ENCODE peak calls at places on chromosomes 16 and 17, in ten cellular contexts. One of them, this sample, is unnamed. For H3K9me3, the result is how much of the 10 kb centered on the place peaks cover.

GRCh38 chr17:75876938-75877751 is 1.2 kb downstream of the TRIM47 start:
- DNase-seq in psoas muscle: peak
- DNase-seq in right lobe of liver: peak
- DNase-seq in neural progenitor cell: peak
- DNase-seq in transverse colon: peak
- DNase-seq in OCI-LY7: peak
- DNase-seq in upper lobe of left lung: peak
- DNase-seq in prostate gland: peak
- DNase-seq in body of pancreas: peak
- DNase-seq in cardiac muscle cell: no peak
- DNase-seq in this sample: peak

GRCh38 chr17:72715906-72716572 is 376.4 kb downstream of the SLC39A11 start:
- DNase-seq in cardiac muscle cell: no peak
- DNase-seq in prostate gland: peak
- DNase-seq in OCI-LY7: no peak
- DNase-seq in right lobe of liver: no peak
- DNase-seq in body of pancreas: peak
- DNase-seq in transverse colon: no peak
- DNase-seq in psoas muscle: no peak
- DNase-seq in neural progenitor cell: no peak
- DNase-seq in upper lobe of left lung: no peak
- DNase-seq in this sample: no peak

GRCh38 chr16:72825912-72826621 is 221.9 kb downstream of the ZFHX3 start:
- DNase-seq in right lobe of liver: peak
- DNase-seq in psoas muscle: no peak
- DNase-seq in prostate gland: no peak
- DNase-seq in neural progenitor cell: no peak
- DNase-seq in upper lobe of left lung: no peak
- DNase-seq in OCI-LY7: no peak
- DNase-seq in transverse colon: no peak
- DNase-seq in body of pancreas: no peak
- DNase-seq in cardiac muscle cell: no peak
- DNase-seq in this sample: no peak

GRCh38 chr16:50372611-50373344 is 4.0 kb upstream of the BRD7 start:
- DNase-seq in right lobe of liver: no peak
- DNase-seq in cardiac muscle cell: peak
- DNase-seq in OCI-LY7: no peak
- DNase-seq in psoas muscle: peak
- DNase-seq in upper lobe of left lung: peak
- DNase-seq in body of pancreas: peak
- DNase-seq in transverse colon: peak
- DNase-seq in prostate gland: no peak
- DNase-seq in neural progenitor cell: no peak
- DNase-seq in this sample: no peak

GRCh38 chr16:25553711-25554436 is 137.9 kb upstream of the HS3ST4 start:
- DNase-seq in cardiac muscle cell: no peak
- DNase-seq in upper lobe of left lung: no peak
- DNase-seq in right lobe of liver: no peak
- DNase-seq in OCI-LY7: no peak
- DNase-seq in neural progenitor cell: peak
- DNase-seq in transverse colon: no peak
- DNase-seq in body of pancreas: no peak
- DNase-seq in prostate gland: no peak
- DNase-seq in psoas muscle: no peak
- DNase-seq in this sample: no peak

GRCh38 chr17:66542183-66542966 is 240.0 kb downstream of the PRKCA start:
- DNase-seq in body of pancreas: no peak
- DNase-seq in neural progenitor cell: no peak
- DNase-seq in transverse colon: no peak
- DNase-seq in psoas muscle: no peak
- DNase-seq in cardiac muscle cell: no peak
- DNase-seq in right lobe of liver: no peak
- DNase-seq in prostate gland: no peak
- DNase-seq in upper lobe of left lung: no peak
- DNase-seq in OCI-LY7: peak
- DNase-seq in this sample: no peak

GRCh38 chr16:72739577-72739976 is 308.4 kb downstream of the ZFHX3 start:
- DNase-seq in right lobe of liver: no peak
- DNase-seq in prostate gland: no peak
- DNase-seq in body of pancreas: no peak
- DNase-seq in transverse colon: no peak
- DNase-seq in upper lobe of left lung: no peak
- DNase-seq in OCI-LY7: no peak
- DNase-seq in neural progenitor cell: no peak
- DNase-seq in psoas muscle: no peak
- DNase-seq in cardiac muscle cell: peak
- DNase-seq in this sample: no peak

GRCh38 chr17:58671969-58672368 is 19.9 kb downstream of the TEX14 start:
- DNase-seq in right lobe of liver: no peak
- DNase-seq in transverse colon: no peak
- DNase-seq in psoas muscle: no peak
- DNase-seq in cardiac muscle cell: no peak
- DNase-seq in prostate gland: no peak
- DNase-seq in neural progenitor cell: peak
- DNase-seq in body of pancreas: no peak
- DNase-seq in OCI-LY7: no peak
- DNase-seq in upper lobe of left lung: no peak
- DNase-seq in this sample: no peak

GRCh38 chr17:79452706-79453105 is 158.1 kb downstream of the RBFOX3 start:
- DNase-seq in prostate gland: no peak
- DNase-seq in OCI-LY7: no peak
- DNase-seq in upper lobe of left lung: peak
- DNase-seq in psoas muscle: no peak
- DNase-seq in right lobe of liver: no peak
- DNase-seq in neural progenitor cell: no peak
- DNase-seq in body of pancreas: no peak
- DNase-seq in transverse colon: no peak
- DNase-seq in cardiac muscle cell: no peak
- DNase-seq in this sample: no peak

GRCh38 chr16:60204221-60204620 is 1470.1 kb upstream of the GOT2 start:
- DNase-seq in neural progenitor cell: no peak
- DNase-seq in OCI-LY7: no peak
- DNase-seq in prostate gland: no peak
- DNase-seq in psoas muscle: no peak
- DNase-seq in cardiac muscle cell: no peak
- DNase-seq in body of pancreas: no peak
- DNase-seq in right lobe of liver: no peak
- DNase-seq in transverse colon: no peak
- DNase-seq in upper lobe of left lung: no peak
- DNase-seq in this sample: no peak

GRCh38 chr17:68307443-68307842 is 16.1 kb downstream of the ARSG start:
- DNase-seq in cardiac muscle cell: no peak
- DNase-seq in right lobe of liver: no peak
- DNase-seq in psoas muscle: no peak
- DNase-seq in upper lobe of left lung: no peak
- DNase-seq in prostate gland: no peak
- DNase-seq in OCI-LY7: no peak
- DNase-seq in neural progenitor cell: no peak
- DNase-seq in transverse colon: no peak
- DNase-seq in body of pancreas: no peak
- DNase-seq in this sample: no peak
- TF ChIP-seq CTCF in cardiac muscle cell: no peak
- TF ChIP-seq CTCF in right lobe of liver: no peak
- TF ChIP-seq CTCF in psoas muscle: no peak
- TF ChIP-seq CTCF in upper lobe of left lung: no peak
- TF ChIP-seq CTCF in prostate gland: no peak
- TF ChIP-seq CTCF in OCI-LY7: no peak
- TF ChIP-seq CTCF in neural progenitor cell: no peak
- TF ChIP-seq CTCF in transverse colon: no peak
- TF ChIP-seq CTCF in body of pancreas: no peak
- TF ChIP-seq CTCF in this sample: no peak

GRCh38 chr16:79093554-79093967 is 507.0 kb downstream of the MAF start:
- DNase-seq in body of pancreas: no peak
- DNase-seq in cardiac muscle cell: no peak
- DNase-seq in right lobe of liver: no peak
- DNase-seq in transverse colon: peak
- DNase-seq in OCI-LY7: no peak
- DNase-seq in neural progenitor cell: no peak
- DNase-seq in upper lobe of left lung: peak
- DNase-seq in prostate gland: no peak
- DNase-seq in psoas muscle: no peak
- DNase-seq in this sample: no peak
- H3K9me3 ChIP-seq in body of pancreas: under half
- H3K9me3 ChIP-seq in cardiac muscle cell: under half
- H3K9me3 ChIP-seq in right lobe of liver: under half
- H3K9me3 ChIP-seq in transverse colon: under half
- H3K9me3 ChIP-seq in OCI-LY7: under half
- H3K9me3 ChIP-seq in neural progenitor cell: under half
- H3K9me3 ChIP-seq in upper lobe of left lung: under half
- H3K9me3 ChIP-seq in prostate gland: under half
- H3K9me3 ChIP-seq in psoas muscle: under half
- H3K9me3 ChIP-seq in this sample: under half

DNA sequence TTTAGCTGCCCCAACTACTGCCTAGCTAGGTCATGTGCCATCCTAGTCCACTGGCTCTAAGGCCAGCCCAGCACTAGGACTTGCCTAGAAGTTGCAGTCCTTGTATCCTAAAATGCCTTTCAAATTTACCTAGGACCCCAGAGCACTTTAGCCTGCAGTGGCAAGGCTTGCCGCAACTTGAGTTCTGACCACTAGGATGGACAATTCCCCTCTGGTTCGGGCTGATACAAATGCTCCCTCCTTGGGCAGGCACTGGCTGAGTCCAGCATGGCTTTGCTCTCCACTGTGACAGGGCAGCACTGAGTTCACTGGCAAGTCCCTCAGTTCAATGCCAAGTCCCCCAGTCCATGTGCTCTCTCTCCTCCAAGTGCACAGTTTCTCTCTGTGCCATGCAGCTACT is 9.9 kb upstream of the TMEM219 start:
- DNase-seq in right lobe of liver: no peak
- DNase-seq in OCI-LY7: no peak
- DNase-seq in upper lobe of left lung: no peak
- DNase-seq in body of pancreas: no peak
- DNase-seq in cardiac muscle cell: no peak
- DNase-seq in neural progenitor cell: no peak
- DNase-seq in prostate gland: no peak
- DNase-seq in transverse colon: no peak
- DNase-seq in psoas muscle: no peak
- DNase-seq in this sample: no peak
- TF ChIP-seq CTCF in right lobe of liver: no peak
- TF ChIP-seq CTCF in OCI-LY7: no peak
- TF ChIP-seq CTCF in upper lobe of left lung: no peak
- TF ChIP-seq CTCF in body of pancreas: no peak
- TF ChIP-seq CTCF in cardiac muscle cell: no peak
- TF ChIP-seq CTCF in neural progenitor cell: peak
- TF ChIP-seq CTCF in prostate gland: no peak
- TF ChIP-seq CTCF in transverse colon: no peak
- TF ChIP-seq CTCF in psoas muscle: no peak
- TF ChIP-seq CTCF in this sample: no peak

GRCh38 chr16:70526403-70526802 is 2.8 kb downstream of the SF3B3 start:
- DNase-seq in upper lobe of left lung: no peak
- DNase-seq in psoas muscle: no peak
- DNase-seq in neural progenitor cell: no peak
- DNase-seq in right lobe of liver: no peak
- DNase-seq in OCI-LY7: peak
- DNase-seq in body of pancreas: no peak
- DNase-seq in cardiac muscle cell: no peak
- DNase-seq in prostate gland: no peak
- DNase-seq in transverse colon: no peak
- DNase-seq in this sample: no peak

GRCh38 chr16:70522216-70523000 is 946 bp downstream of the COG4 start:
- DNase-seq in upper lobe of left lung: no peak
- DNase-seq in body of pancreas: no peak
- DNase-seq in prostate gland: no peak
- DNase-seq in OCI-LY7: peak
- DNase-seq in neural progenitor cell: no peak
- DNase-seq in transverse colon: no peak
- DNase-seq in cardiac muscle cell: no peak
- DNase-seq in psoas muscle: no peak
- DNase-seq in right lobe of liver: no peak
- DNase-seq in this sample: no peak

GRCh38 chr16:70523013-70523620 is at the start of gene COG4:
- DNase-seq in right lobe of liver: peak
- DNase-seq in OCI-LY7: peak
- DNase-seq in cardiac muscle cell: peak
- DNase-seq in upper lobe of left lung: peak
- DNase-seq in transverse colon: peak
- DNase-seq in psoas muscle: peak
- DNase-seq in neural progenitor cell: peak
- DNase-seq in prostate gland: peak
- DNase-seq in body of pancreas: peak
- DNase-seq in this sample: peak

GRCh38 chr16:70523621-70524405 is at the start of gene SF3B3:
- DNase-seq in psoas muscle: no peak
- DNase-seq in upper lobe of left lung: peak
- DNase-seq in body of pancreas: peak
- DNase-seq in OCI-LY7: peak
- DNase-seq in transverse colon: peak
- DNase-seq in neural progenitor cell: peak
- DNase-seq in right lobe of liver: peak
- DNase-seq in cardiac muscle cell: peak
- DNase-seq in prostate gland: peak
- DNase-seq in this sample: peak

GRCh38 chr16:70520612-70521297 is 2.6 kb downstream of the COG4 start:
- DNase-seq in right lobe of liver: no peak
- DNase-seq in psoas muscle: no peak
- DNase-seq in neural progenitor cell: no peak
- DNase-seq in cardiac muscle cell: no peak
- DNase-seq in upper lobe of left lung: no peak
- DNase-seq in transverse colon: no peak
- DNase-seq in body of pancreas: no peak
- DNase-seq in prostate gland: no peak
- DNase-seq in OCI-LY7: no peak
- DNase-seq in this sample: no peak
- H3K9me3 ChIP-seq in right lobe of liver: under half
- H3K9me3 ChIP-seq in psoas muscle: under half
- H3K9me3 ChIP-seq in neural progenitor cell: under half
- H3K9me3 ChIP-seq in cardiac muscle cell: under half
- H3K9me3 ChIP-seq in upper lobe of left lung: under half
- H3K9me3 ChIP-seq in transverse colon: under half
- H3K9me3 ChIP-seq in body of pancreas: under half
- H3K9me3 ChIP-seq in prostate gland: under half
- H3K9me3 ChIP-seq in OCI-LY7: under half
- H3K9me3 ChIP-seq in this sample: under half

DNA sequence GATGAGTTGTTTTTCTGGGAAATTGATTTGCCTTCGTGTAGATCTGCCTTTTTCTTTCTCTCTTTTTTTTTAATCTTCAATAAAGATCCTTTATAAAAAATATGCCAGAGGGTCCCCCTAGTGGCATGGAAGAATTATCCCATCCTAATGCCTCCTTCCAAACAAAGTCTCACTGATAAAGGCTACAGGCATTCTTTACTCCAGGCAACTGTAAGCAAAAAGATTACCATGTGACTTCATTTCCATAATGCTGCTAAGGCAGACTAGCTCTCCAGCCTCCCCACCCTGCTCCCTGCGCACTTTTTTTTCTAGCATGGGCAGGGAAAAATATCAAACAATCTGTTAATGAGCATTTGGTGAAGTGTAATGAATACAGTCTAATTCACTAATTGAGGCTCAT is 220.2 kb upstream of the CDH8 start:
- DNase-seq in upper lobe of left lung: no peak
- DNase-seq in prostate gland: no peak
- DNase-seq in right lobe of liver: no peak
- DNase-seq in OCI-LY7: no peak
- DNase-seq in body of pancreas: no peak
- DNase-seq in transverse colon: no peak
- DNase-seq in cardiac muscle cell: no peak
- DNase-seq in psoas muscle: no peak
- DNase-seq in neural progenitor cell: peak
- DNase-seq in this sample: no peak
- TF ChIP-seq CTCF in upper lobe of left lung: no peak
- TF ChIP-seq CTCF in prostate gland: no peak
- TF ChIP-seq CTCF in right lobe of liver: peak
- TF ChIP-seq CTCF in OCI-LY7: peak
- TF ChIP-seq CTCF in body of pancreas: no peak
- TF ChIP-seq CTCF in transverse colon: no peak
- TF ChIP-seq CTCF in cardiac muscle cell: no peak
- TF ChIP-seq CTCF in psoas muscle: no peak
- TF ChIP-seq CTCF in neural progenitor cell: peak
- TF ChIP-seq CTCF in this sample: no peak